ENCODE peak calls at places on chromosomes 13 and 19, in nine cellular contexts. P, N, F, M, Y, H, U, I and X are unnamed samples. For H3K4me1, the result is how much of the 10 kb centered on the place peaks cover.

GRCh38 chr13:35747594-35747993 is 271.1 kb upstream of the MAB21L1 start:
- DNase-seq in P (no peak), N (no peak), F (no peak), M (no peak), Y (no peak), H (no peak), U (no peak), I (no peak), X (no peak)

GRCh38 chr19:54299126-54299498 is 13.9 kb downstream of the LILRA5 start:
- DNase-seq in P (no peak), N (no peak), F (no peak), M (no peak), Y (no peak), H (no peak), U (no peak), I (no peak), X (no peak)

GRCh38 chr13:70391678-70392077 is 283.4 kb upstream of the KLHL1 start:
- DNase-seq in P (no peak), N (no peak), F (no peak), M (no peak), Y (no peak), H (no peak), U (peak), I (no peak), X (no peak)

GRCh38 chr19:40550951-40551350 is 25.7 kb upstream of the SHKBP1 start:
- DNase-seq in P (no peak), N (no peak), F (no peak), M (no peak), Y (no peak), H (no peak), U (no peak), I (no peak), X (no peak)

GRCh38 chr19:15330801-15331418 is 1.4 kb downstream of the BRD4 start:
- DNase-seq in P (no peak), N (no peak), F (peak), M (peak), Y (peak), H (no peak), U (no peak), I (peak), X (no peak)

GRCh38 chr19:6530385-6531162 is at the start of gene TNFSF9:
- DNase-seq in P (peak), N (peak), F (peak), M (peak), Y (peak), H (no peak), U (peak), I (peak), X (peak)

GRCh38 chr19:55369651-55370304 is 485 bp downstream of the IL11 start:
- DNase-seq in P (no peak), N (no peak), F (peak), M (no peak), Y (peak), H (no peak), U (no peak), I (peak), X (no peak)

GRCh38 chr19:12985049-12985776 is 10.1 kb upstream of the NFIX start:
- DNase-seq in P (peak), N (peak), F (peak), M (peak), Y (peak), H (no peak), U (peak), I (peak), X (no peak)

GRCh38 chr13:27360562-27360961 is 63.9 kb upstream of the GTF3A start:
- DNase-seq in P (no peak), N (no peak), F (no peak), M (no peak), Y (no peak), H (no peak), U (no peak), I (peak), X (no peak)

GRCh38 chr19:17420267-17420924 is 549 bp downstream of the MVB12A start:
- DNase-seq in P (no peak), N (no peak), F (peak), M (peak), Y (no peak), H (no peak), U (peak), I (no peak), X (no peak)

GRCh38 chr19:29507081-29507860 is 18.5 kb upstream of the VSTM2B start:
- DNase-seq in P (no peak), N (no peak), F (no peak), M (no peak), Y (no peak), H (no peak), U (no peak), I (no peak), X (no peak)

GRCh38 chr19:51692065-51692915 is 840 bp upstream of the SPACA6 start:
- DNase-seq in P (no peak), N (no peak), F (no peak), M (peak), Y (no peak), H (no peak), U (no peak), I (no peak), X (no peak)
- H3K27ac ChIP-seq in P (peak), N (peak), F (no peak), M (no peak), Y (no peak), H (peak), U (no peak), I (peak), X (peak)

GRCh38 chr13:40673061-40673397 is 6.6 kb upstream of the FOXO1 start:
- DNase-seq in P (no peak), N (no peak), F (no peak), M (no peak), Y (no peak), H (no peak), U (no peak), I (no peak), X (no peak)
- H3K4me1 ChIP-seq in P (under half), N (under half), F (under half), M (under half), Y (under half), H (under half), U (under half), I (under half), X (under half)

DNA sequence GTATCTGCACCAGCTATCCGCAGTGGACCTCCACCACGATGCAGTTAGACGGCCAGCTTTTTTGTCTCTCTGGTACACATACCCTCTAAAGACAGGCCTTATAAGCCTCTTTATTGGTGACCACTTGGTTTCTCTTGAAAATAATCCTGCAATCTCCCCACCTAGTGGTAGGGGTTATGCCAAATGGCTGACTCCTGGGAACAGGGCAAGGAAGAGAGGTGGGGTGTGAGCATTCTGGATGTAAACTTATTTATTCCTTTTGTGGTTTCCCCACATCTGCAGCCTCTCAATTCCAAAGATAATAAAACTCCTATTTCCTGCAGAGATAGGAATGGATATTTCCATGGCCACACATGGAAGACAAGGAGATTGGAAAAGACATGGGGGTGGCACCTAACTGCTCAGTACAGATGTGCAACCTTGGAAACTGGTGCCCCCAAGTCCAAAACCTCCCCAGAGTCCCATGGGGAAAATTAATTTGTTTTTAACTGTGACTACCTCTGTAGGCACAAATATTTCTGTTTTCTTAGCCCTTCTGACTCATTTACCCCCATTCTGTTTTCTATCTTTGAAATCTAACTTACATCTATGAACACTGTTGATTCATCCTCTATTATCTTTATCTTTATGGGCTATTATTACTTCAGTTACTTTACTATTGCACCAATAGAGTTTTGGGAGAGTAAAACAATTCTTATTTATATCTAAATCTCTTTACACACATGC is 112.7 kb upstream of the TSHZ3 start:
- DNase-seq in P (no peak), N (no peak), F (no peak), M (no peak), Y (peak), H (no peak), U (no peak), I (no peak), X (no peak)
- TF ChIP-seq CTCF in P (no peak), N (no peak), F (no peak), M (no peak), Y (peak), H (no peak), U (no peak), I (no peak), X (no peak)

DNA sequence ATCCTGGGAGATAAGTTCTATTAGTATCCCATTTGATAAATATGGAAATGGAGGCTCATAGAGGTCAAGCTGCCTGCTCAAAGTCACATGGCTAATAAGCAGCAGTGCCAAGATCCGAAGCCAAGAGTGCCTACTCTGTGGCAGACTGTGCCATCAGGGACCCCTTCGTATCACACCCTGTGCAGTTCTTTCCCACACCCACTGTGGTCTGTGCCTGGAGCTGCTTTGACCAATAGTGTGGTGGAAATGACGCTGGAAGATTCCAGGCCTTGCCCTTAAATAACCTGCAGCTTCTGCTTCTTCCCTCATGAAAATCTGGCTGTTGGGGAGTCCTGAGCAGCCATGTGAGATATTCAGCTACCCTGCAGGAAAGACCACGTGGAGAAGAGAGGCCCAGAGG is 10.1 kb downstream of the OPA3 start:
- DNase-seq in P (no peak), N (no peak), F (no peak), M (no peak), Y (no peak), H (no peak), U (no peak), I (no peak), X (no peak)
- H3K27ac ChIP-seq in P (no peak), N (no peak), F (no peak), M (no peak), Y (peak), H (no peak), U (no peak), I (no peak), X (no peak)

DNA sequence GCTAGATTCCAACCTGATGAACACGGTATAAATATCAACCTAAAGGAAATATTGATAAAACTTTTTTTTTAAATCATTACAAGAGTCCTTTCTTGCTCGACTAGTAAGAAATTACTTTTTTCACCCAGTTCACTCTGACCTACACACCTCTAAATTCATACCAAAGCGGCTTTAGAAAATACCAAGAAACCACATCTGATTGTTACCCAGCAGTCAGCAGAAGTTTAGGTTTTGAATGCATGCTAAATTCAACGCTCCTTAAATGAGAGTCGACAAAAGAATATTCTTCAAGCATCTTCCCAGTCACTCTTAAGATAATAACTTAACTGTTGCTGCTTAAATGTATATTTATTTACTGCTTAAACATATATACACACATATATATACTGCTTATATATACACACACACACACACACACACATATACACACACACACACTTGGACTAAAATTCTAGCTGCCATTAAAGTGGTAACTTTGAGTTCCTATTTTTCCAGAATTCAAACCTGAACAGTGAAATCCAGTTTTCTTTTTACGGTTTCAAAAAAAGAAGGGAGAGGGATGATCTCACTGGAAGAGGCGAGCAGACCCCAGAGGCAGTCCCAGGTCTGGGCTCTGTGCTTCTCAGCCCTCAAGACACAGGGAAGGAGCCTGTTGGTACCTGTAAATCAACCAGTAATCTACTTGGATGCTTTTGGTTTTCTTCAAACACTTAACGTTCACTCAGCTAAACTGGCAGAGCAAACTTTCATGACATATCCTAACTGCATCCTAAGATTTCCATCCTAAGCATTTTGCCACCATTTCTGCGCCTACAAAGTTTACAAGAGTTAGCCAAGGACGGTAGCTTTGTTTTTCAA is 1.7 kb downstream of the STK24 start:
- DNase-seq in P (no peak), N (no peak), F (peak), M (no peak), Y (peak), H (no peak), U (no peak), I (no peak), X (no peak)
- H3K4me1 ChIP-seq in P (under half), N (under half), F (half or more), M (under half), Y (under half), H (under half), U (under half), I (under half), X (under half)

DNA sequence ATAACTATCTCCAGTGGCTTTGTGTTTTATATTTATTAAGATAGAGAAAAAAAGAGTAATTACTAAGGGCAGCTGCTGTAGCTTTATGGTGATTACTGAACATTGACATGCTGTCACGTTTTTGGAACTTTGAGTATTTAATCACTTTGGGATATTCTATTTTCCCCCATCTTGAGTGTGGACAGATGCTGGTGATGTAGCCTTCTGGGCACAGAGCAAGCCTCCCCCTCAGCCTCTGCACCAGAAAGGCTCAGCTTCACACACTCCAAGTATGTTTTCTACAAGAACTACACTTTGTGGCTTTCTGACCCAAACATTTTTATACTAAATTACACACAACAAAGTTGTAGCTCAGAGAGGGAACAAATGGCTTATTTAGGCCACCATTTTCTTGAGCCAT is 1.1 kb downstream of the ALOX5AP start:
- DNase-seq in P (no peak), N (no peak), F (no peak), M (no peak), Y (no peak), H (no peak), U (no peak), I (no peak), X (no peak)
- TF ChIP-seq CTCF in P (no peak), N (no peak), F (no peak), M (no peak), Y (no peak), H (no peak), U (no peak), I (no peak), X (no peak)

GRCh38 chr19:3027981-3028304 is 1.1 kb downstream of the TLE2 start:
- DNase-seq in P (no peak), N (no peak), F (no peak), M (no peak), Y (no peak), H (no peak), U (no peak), I (no peak), X (no peak)
- H3K27ac ChIP-seq in P (peak), N (peak), F (no peak), M (no peak), Y (no peak), H (no peak), U (no peak), I (no peak), X (no peak)